ENCODE peak calls at places on chromosomes 16 and 17, in ten cellular contexts. B is progenitor cell of endocrine pancreas; U is retinal pigment epithelial cell; C is fibroblast of mammary gland; Z is fibroblast of pulmonary artery; N is CD8-positive, alpha-beta T cell; X is H1; A is neural crest cell; J is left lung; W is neural progenitor cell. E is an unnamed sample.

GRCh38 chr16:85335584-85336492 is 223.6 kb upstream of the CIBAR2 start:
- DNase-seq in W (no peak), Z (peak; percentile 42), C (peak; percentile 50), N (no peak), J (no peak), X (no peak), U (no peak), A (no peak), B (no peak), E (no peak)

GRCh38 chr17:67126983-67127382 is 82.6 kb downstream of the CACNG1 start:
- DNase-seq in U (no peak), N (no peak), J (no peak), C (no peak), B (no peak), X (no peak), W (no peak), A (no peak), Z (no peak), E (no peak)

GRCh38 chr17:80477647-80478478 is 1.5 kb upstream of the NPTX1 start:
- DNase-seq in C (peak; percentile 45), N (no peak), X (no peak), U (no peak), A (peak; percentile 64), B (peak; percentile 42), J (no peak), Z (peak; percentile 46), W (peak; percentile 91), E (no peak)

GRCh38 chr17:47262586-47262985 is 9.0 kb downstream of the ITGB3 start:
- DNase-seq in W (no peak), C (no peak), N (no peak), J (no peak), X (no peak), U (no peak), Z (no peak), A (no peak), B (no peak), E (no peak)

GRCh38 chr17:62644487-62645173 is 17.2 kb downstream of the MRC2 start:
- DNase-seq in Z (no peak), U (no peak), J (no peak), C (no peak), B (no peak), N (no peak), X (no peak), W (peak; percentile 75), A (no peak), E (no peak)

GRCh38 chr17:81336296-81336929 is 41.3 kb upstream of the SLC38A10 start:
- DNase-seq in W (no peak), A (no peak), X (no peak), B (no peak), J (no peak), N (no peak), C (no peak), Z (no peak), U (no peak), E (no peak)

GRCh38 chr16:56450275-56450889 is 750 bp downstream of the NUDT21 start:
- DNase-seq in Z (peak; percentile 8), A (no peak), B (no peak), X (no peak), J (no peak), N (no peak), W (peak; percentile 34), U (no peak), C (peak; percentile 15), E (no peak)

GRCh38 chr16:51490866-51491265 is 339.8 kb upstream of the SALL1 start:
- DNase-seq in W (no peak), J (no peak), B (no peak), A (no peak), U (no peak), X (no peak), C (no peak), Z (no peak), N (no peak), E (no peak)

GRCh38 chr16:56354746-56355145 is 70.6 kb downstream of the AMFR start:
- DNase-seq in X (no peak), C (no peak), W (no peak), J (no peak), B (no peak), U (no peak), A (no peak), Z (no peak), N (no peak), E (no peak)

GRCh38 chr17:78340183-78340955 is 19.5 kb downstream of the SOCS3 start:
- DNase-seq in J (no peak), B (no peak), U (no peak), Z (no peak), N (no peak), W (no peak), A (no peak), X (no peak), C (peak; percentile 58), E (no peak)

GRCh38 chr16:83701494-83701893 is 106.3 kb upstream of the HSBP1 start:
- DNase-seq in B (peak; percentile 68), X (no peak), N (no peak), Z (peak; percentile 63), U (peak; percentile 12), W (peak; percentile 86), J (no peak), A (peak; percentile 72), C (peak; percentile 8), E (no peak)

GRCh38 chr16:82317411-82318168 is 147.6 kb upstream of the MPHOSPH6 start:
- DNase-seq in A (no peak), C (no peak), Z (no peak), B (no peak), W (no peak), N (no peak), J (no peak), X (no peak), U (no peak), E (no peak)

GRCh38 chr17:34626141-34626681 is 46.8 kb downstream of the TMEM132E start:
- DNase-seq in A (no peak), Z (no peak), C (no peak), U (no peak), N (no peak), J (no peak), B (no peak), X (no peak), W (no peak), E (no peak)

GRCh38 chr16:72107371-72107770 is 13.7 kb downstream of the DHX38 start:
- DNase-seq in A (no peak), J (no peak), N (no peak), W (no peak), U (no peak), B (no peak), Z (no peak), C (no peak), X (no peak), E (no peak)

GRCh38 chr17:36544049-36544319 is 735 bp upstream of the GGNBP2 start:
- DNase-seq in J (peak; percentile 63), N (no peak), W (peak; percentile 50), B (peak; percentile 11), A (no peak), Z (peak; percentile 65), X (no peak), U (peak; percentile 19), C (peak; percentile 64), E (peak; percentile 35)

GRCh38 chr16:30555848-30556473 is 2.2 kb downstream of the ZNF764 start:
- DNase-seq in X (no peak), W (no peak), Z (no peak), N (no peak), B (no peak), U (no peak), C (no peak), J (no peak), A (no peak), E (no peak)

GRCh38 chr16:30559690-30560089 is 1.5 kb upstream of the ZNF764 start:
- DNase-seq in B (no peak), X (no peak), W (no peak), Z (no peak), N (no peak), A (no peak), C (no peak), J (no peak), U (no peak), E (no peak)

GRCh38 chr16:30558789-30559377 is 709 bp upstream of the ZNF764 start:
- DNase-seq in J (no peak), W (no peak), B (no peak), C (no peak), X (no peak), N (no peak), A (no peak), Z (no peak), U (no peak), E (no peak)

GRCh38 chr16:30557397-30557949 is 701 bp downstream of the ZNF764 start:
- DNase-seq in B (no peak), W (peak; percentile 27), A (no peak), U (no peak), X (no peak), C (no peak), N (no peak), Z (no peak), J (no peak), E (no peak)

GRCh38 chr16:30557950-30558788 is at the start of gene ZNF764:
- DNase-seq in N (peak; percentile 94), J (peak; percentile 98), X (peak; percentile 86), U (peak; percentile 90), A (peak; percentile 91), B (peak; percentile 83), C (peak; percentile 97), W (peak; percentile 98), Z (peak; percentile 98), E (peak; percentile 93)
- TF ChIP-seq CTCF in N (no peak), J (no peak), X (no peak), U (no peak), A (no peak), B (peak; percentile 18), C (no peak), W (no peak), Z (no peak), E (peak; percentile 30)

GRCh38 chr16:67654069-67654911 is 5.8 kb downstream of the ACD start:
- DNase-seq in U (no peak), N (no peak), A (no peak), W (no peak), J (no peak), B (no peak), C (no peak), X (no peak), Z (no peak), E (no peak)
- TF ChIP-seq CTCF in U (no peak), N (no peak), A (no peak), W (no peak), J (no peak), B (no peak), C (no peak), X (no peak), Z (no peak), E (no peak)

GRCh38 chr16:75251280-75252048 is at the start of gene BCAR1:
- DNase-seq in Z (peak; percentile 91), W (peak; percentile 97), C (peak; percentile 94), J (peak; percentile 87), A (peak; percentile 79), N (no peak), U (peak; percentile 75), X (peak; percentile 50), B (peak; percentile 86), E (no peak)
- TF ChIP-seq CTCF in Z (no peak), W (peak; percentile 7), C (no peak), J (no peak), A (peak; percentile 19), N (no peak), U (no peak), X (no peak), B (no peak), E (no peak)

DNA sequence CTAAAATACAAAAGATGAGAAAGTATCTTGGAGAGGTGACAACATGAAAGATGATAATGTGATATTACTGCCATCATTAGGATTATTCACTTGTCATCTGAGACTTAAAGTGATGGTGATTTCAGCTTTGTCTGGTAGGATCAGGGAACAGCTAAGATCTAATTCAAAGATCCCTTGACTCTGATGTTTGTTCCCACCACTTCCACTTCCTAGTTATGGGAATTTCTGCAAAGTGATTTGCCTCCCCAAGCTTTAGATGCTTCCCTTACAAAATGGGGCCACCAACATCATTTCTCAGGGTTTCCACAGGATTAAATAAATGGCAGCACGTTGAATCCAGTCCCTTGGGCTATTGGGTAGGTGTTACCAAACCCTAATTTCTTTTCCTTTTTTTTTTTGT is 550.8 kb upstream of the CDH5 start:
- DNase-seq in Z (no peak), W (no peak), N (no peak), C (no peak), U (no peak), B (no peak), A (no peak), X (no peak), J (no peak), E (no peak)
- TF ChIP-seq CTCF in Z (no peak), W (no peak), N (no peak), C (no peak), U (no peak), B (no peak), A (no peak), X (no peak), J (no peak), E (no peak)

E was measured in GM12864.